ENCODE peak calls at places on chromosomes 1 and 21, in nine cellular contexts. One of them, this sample, is unnamed.

GRCh38 chr1:190809312-190809711 is 331.6 kb upstream of the BRINP3 start:
- DNase-seq in brain microvascular endothelial cell: no peak
- DNase-seq in HFFc6: no peak
- DNase-seq in B cell: no peak
- DNase-seq in GM23338: no peak
- DNase-seq in lower lobe of right lung: no peak
- DNase-seq in HFF-Myc: no peak
- DNase-seq in MM.1S: no peak
- DNase-seq in foreskin keratinocyte: no peak
- DNase-seq in this sample: no peak

GRCh38 chr1:27392096-27392777 is at the start of gene GPR3:
- DNase-seq in brain microvascular endothelial cell: peak
- DNase-seq in HFFc6: peak
- DNase-seq in B cell: peak
- DNase-seq in GM23338: peak
- DNase-seq in lower lobe of right lung: peak
- DNase-seq in HFF-Myc: peak
- DNase-seq in MM.1S: peak
- DNase-seq in foreskin keratinocyte: peak
- DNase-seq in this sample: peak

GRCh38 chr1:153483776-153484175 is 23.3 kb upstream of the S100A7 start:
- DNase-seq in brain microvascular endothelial cell: no peak
- DNase-seq in HFFc6: no peak
- DNase-seq in B cell: no peak
- DNase-seq in GM23338: peak
- DNase-seq in lower lobe of right lung: no peak
- DNase-seq in HFF-Myc: no peak
- DNase-seq in MM.1S: peak
- DNase-seq in foreskin keratinocyte: no peak
- DNase-seq in this sample: no peak

GRCh38 chr1:193325042-193325441 is 138.6 kb upstream of the B3GALT2 start:
- DNase-seq in brain microvascular endothelial cell: no peak
- DNase-seq in HFFc6: peak
- DNase-seq in B cell: no peak
- DNase-seq in GM23338: no peak
- DNase-seq in lower lobe of right lung: no peak
- DNase-seq in HFF-Myc: no peak
- DNase-seq in MM.1S: no peak
- DNase-seq in foreskin keratinocyte: no peak
- DNase-seq in this sample: no peak

GRCh38 chr1:241841661-241842060 is 6.3 kb upstream of the EXO1 start:
- DNase-seq in brain microvascular endothelial cell: no peak
- DNase-seq in HFFc6: no peak
- DNase-seq in B cell: no peak
- DNase-seq in GM23338: no peak
- DNase-seq in lower lobe of right lung: no peak
- DNase-seq in HFF-Myc: no peak
- DNase-seq in MM.1S: no peak
- DNase-seq in foreskin keratinocyte: no peak
- DNase-seq in this sample: no peak

GRCh38 chr1:38923607-38924006 is 18.0 kb downstream of the RHBDL2 start:
- DNase-seq in brain microvascular endothelial cell: no peak
- DNase-seq in HFFc6: no peak
- DNase-seq in B cell: no peak
- DNase-seq in GM23338: no peak
- DNase-seq in lower lobe of right lung: no peak
- DNase-seq in HFF-Myc: no peak
- DNase-seq in MM.1S: no peak
- DNase-seq in foreskin keratinocyte: no peak
- DNase-seq in this sample: no peak

GRCh38 chr1:91818713-91818975 is 67.3 kb downstream of the TGFBR3 start:
- DNase-seq in brain microvascular endothelial cell: no peak
- DNase-seq in HFFc6: no peak
- DNase-seq in B cell: no peak
- DNase-seq in GM23338: no peak
- DNase-seq in lower lobe of right lung: no peak
- DNase-seq in HFF-Myc: no peak
- DNase-seq in MM.1S: peak
- DNase-seq in foreskin keratinocyte: no peak
- DNase-seq in this sample: no peak

GRCh38 chr1:59169703-59170102 is 127.2 kb upstream of the FGGY start:
- DNase-seq in brain microvascular endothelial cell: no peak
- DNase-seq in HFFc6: no peak
- DNase-seq in B cell: no peak
- DNase-seq in GM23338: no peak
- DNase-seq in lower lobe of right lung: no peak
- DNase-seq in HFF-Myc: no peak
- DNase-seq in MM.1S: no peak
- DNase-seq in foreskin keratinocyte: no peak
- DNase-seq in this sample: no peak

GRCh38 chr1:204288061-204288588 is 71.6 kb downstream of the PLEKHA6 start:
- DNase-seq in brain microvascular endothelial cell: no peak
- DNase-seq in HFFc6: peak
- DNase-seq in B cell: no peak
- DNase-seq in GM23338: peak
- DNase-seq in lower lobe of right lung: peak
- DNase-seq in HFF-Myc: no peak
- DNase-seq in MM.1S: no peak
- DNase-seq in foreskin keratinocyte: peak
- DNase-seq in this sample: no peak

GRCh38 chr21:35664683-35665082 is 395.6 kb downstream of the SETD4 start:
- DNase-seq in brain microvascular endothelial cell: no peak
- DNase-seq in HFFc6: no peak
- DNase-seq in B cell: no peak
- DNase-seq in GM23338: no peak
- DNase-seq in lower lobe of right lung: no peak
- DNase-seq in HFF-Myc: no peak
- DNase-seq in MM.1S: no peak
- DNase-seq in foreskin keratinocyte: peak
- DNase-seq in this sample: no peak

GRCh38 chr1:41735587-41736290 is 183.0 kb downstream of the HIVEP3 start:
- DNase-seq in brain microvascular endothelial cell: no peak
- DNase-seq in HFFc6: no peak
- DNase-seq in B cell: no peak
- DNase-seq in GM23338: no peak
- DNase-seq in lower lobe of right lung: no peak
- DNase-seq in HFF-Myc: no peak
- DNase-seq in MM.1S: no peak
- DNase-seq in foreskin keratinocyte: no peak
- DNase-seq in this sample: no peak

GRCh38 chr1:164735315-164736052 is 176.5 kb downstream of the PBX1 start:
- DNase-seq in brain microvascular endothelial cell: peak
- DNase-seq in HFFc6: peak
- DNase-seq in B cell: no peak
- DNase-seq in GM23338: no peak
- DNase-seq in lower lobe of right lung: no peak
- DNase-seq in HFF-Myc: no peak
- DNase-seq in MM.1S: no peak
- DNase-seq in foreskin keratinocyte: no peak
- DNase-seq in this sample: no peak

GRCh38 chr21:46346296-46347202 is 22.6 kb downstream of the PCNT start:
- DNase-seq in brain microvascular endothelial cell: no peak
- DNase-seq in HFFc6: no peak
- DNase-seq in B cell: no peak
- DNase-seq in GM23338: no peak
- DNase-seq in lower lobe of right lung: no peak
- DNase-seq in HFF-Myc: no peak
- DNase-seq in MM.1S: no peak
- DNase-seq in foreskin keratinocyte: no peak
- DNase-seq in this sample: no peak

GRCh38 chr21:37915941-37916794 is at the start of gene KCNJ6:
- DNase-seq in brain microvascular endothelial cell: peak
- DNase-seq in HFFc6: no peak
- DNase-seq in B cell: no peak
- DNase-seq in GM23338: peak
- DNase-seq in lower lobe of right lung: peak
- DNase-seq in HFF-Myc: no peak
- DNase-seq in MM.1S: no peak
- DNase-seq in foreskin keratinocyte: no peak
- DNase-seq in this sample: no peak

GRCh38 chr1:53339736-53340385 is 12.0 kb upstream of the LRP8 start:
- DNase-seq in brain microvascular endothelial cell: no peak
- DNase-seq in HFFc6: no peak
- DNase-seq in B cell: no peak
- DNase-seq in GM23338: no peak
- DNase-seq in lower lobe of right lung: no peak
- DNase-seq in HFF-Myc: no peak
- DNase-seq in MM.1S: no peak
- DNase-seq in foreskin keratinocyte: no peak
- DNase-seq in this sample: no peak

GRCh38 chr21:42850866-42851391 is 28.4 kb downstream of the WDR4 start:
- DNase-seq in brain microvascular endothelial cell: peak
- DNase-seq in HFFc6: no peak
- DNase-seq in B cell: peak
- DNase-seq in GM23338: peak
- DNase-seq in lower lobe of right lung: no peak
- DNase-seq in HFF-Myc: no peak
- DNase-seq in MM.1S: no peak
- DNase-seq in foreskin keratinocyte: no peak
- DNase-seq in this sample: peak

GRCh38 chr1:29607236-29607635 is 370.9 kb downstream of the PTPRU start:
- DNase-seq in brain microvascular endothelial cell: no peak
- DNase-seq in HFFc6: no peak
- DNase-seq in B cell: no peak
- DNase-seq in GM23338: peak
- DNase-seq in lower lobe of right lung: no peak
- DNase-seq in HFF-Myc: no peak
- DNase-seq in MM.1S: no peak
- DNase-seq in foreskin keratinocyte: no peak
- DNase-seq in this sample: no peak

GRCh38 chr1:109620396-109620817 is 770 bp downstream of the AMPD2 start:
- DNase-seq in brain microvascular endothelial cell: peak
- DNase-seq in HFFc6: peak
- DNase-seq in B cell: no peak
- DNase-seq in GM23338: no peak
- DNase-seq in lower lobe of right lung: no peak
- DNase-seq in HFF-Myc: no peak
- DNase-seq in MM.1S: no peak
- DNase-seq in foreskin keratinocyte: no peak
- DNase-seq in this sample: no peak

GRCh38 chr1:103197266-103197665 is 88.9 kb upstream of the COL11A1 start:
- DNase-seq in brain microvascular endothelial cell: peak
- DNase-seq in HFFc6: peak
- DNase-seq in B cell: no peak
- DNase-seq in GM23338: no peak
- DNase-seq in lower lobe of right lung: no peak
- DNase-seq in HFF-Myc: no peak
- DNase-seq in MM.1S: no peak
- DNase-seq in foreskin keratinocyte: peak
- DNase-seq in this sample: no peak

GRCh38 chr1:245260116-245260882 is 105.5 kb downstream of the KIF26B start:
- DNase-seq in brain microvascular endothelial cell: no peak
- DNase-seq in HFFc6: no peak
- DNase-seq in B cell: no peak
- DNase-seq in GM23338: no peak
- DNase-seq in lower lobe of right lung: no peak
- DNase-seq in HFF-Myc: no peak
- DNase-seq in MM.1S: no peak
- DNase-seq in foreskin keratinocyte: no peak
- DNase-seq in this sample: no peak
- TF ChIP-seq CTCF in brain microvascular endothelial cell: no peak
- TF ChIP-seq CTCF in HFFc6: no peak
- TF ChIP-seq CTCF in B cell: no peak
- TF ChIP-seq CTCF in GM23338: no peak
- TF ChIP-seq CTCF in lower lobe of right lung: no peak
- TF ChIP-seq CTCF in HFF-Myc: no peak
- TF ChIP-seq CTCF in MM.1S: no peak
- TF ChIP-seq CTCF in foreskin keratinocyte: no peak
- TF ChIP-seq CTCF in this sample: no peak

GRCh38 chr1:76867342-76868130 is at the start of gene ST6GALNAC5:
- DNase-seq in brain microvascular endothelial cell: no peak
- DNase-seq in HFFc6: no peak
- DNase-seq in B cell: peak
- DNase-seq in GM23338: peak
- DNase-seq in lower lobe of right lung: peak
- DNase-seq in HFF-Myc: no peak
- DNase-seq in MM.1S: no peak
- DNase-seq in foreskin keratinocyte: no peak
- DNase-seq in this sample: peak
- TF ChIP-seq CTCF in brain microvascular endothelial cell: no peak
- TF ChIP-seq CTCF in HFFc6: no peak
- TF ChIP-seq CTCF in B cell: no peak
- TF ChIP-seq CTCF in GM23338: no peak
- TF ChIP-seq CTCF in lower lobe of right lung: no peak
- TF ChIP-seq CTCF in HFF-Myc: no peak
- TF ChIP-seq CTCF in MM.1S: no peak
- TF ChIP-seq CTCF in foreskin keratinocyte: no peak
- TF ChIP-seq CTCF in this sample: no peak

GRCh38 chr1:32377541-32378220 is 15.3 kb downstream of the TSSK3 start:
- DNase-seq in brain microvascular endothelial cell: no peak
- DNase-seq in HFFc6: no peak
- DNase-seq in B cell: no peak
- DNase-seq in GM23338: no peak
- DNase-seq in lower lobe of right lung: no peak
- DNase-seq in HFF-Myc: no peak
- DNase-seq in MM.1S: no peak
- DNase-seq in foreskin keratinocyte: no peak
- DNase-seq in this sample: no peak

GRCh38 chr1:32374193-32374592 is 11.9 kb downstream of the TSSK3 start:
- DNase-seq in brain microvascular endothelial cell: no peak
- DNase-seq in HFFc6: no peak
- DNase-seq in B cell: no peak
- DNase-seq in GM23338: no peak
- DNase-seq in lower lobe of right lung: no peak
- DNase-seq in HFF-Myc: no peak
- DNase-seq in MM.1S: no peak
- DNase-seq in foreskin keratinocyte: no peak
- DNase-seq in this sample: no peak

GRCh38 chr1:32367912-32368635 is 5.7 kb downstream of the TSSK3 start:
- DNase-seq in brain microvascular endothelial cell: no peak
- DNase-seq in HFFc6: no peak
- DNase-seq in B cell: no peak
- DNase-seq in GM23338: no peak
- DNase-seq in lower lobe of right lung: no peak
- DNase-seq in HFF-Myc: no peak
- DNase-seq in MM.1S: no peak
- DNase-seq in foreskin keratinocyte: no peak
- DNase-seq in this sample: no peak

GRCh38 chr1:32376199-32376598 is 13.9 kb downstream of the TSSK3 start:
- DNase-seq in brain microvascular endothelial cell: no peak
- DNase-seq in HFFc6: no peak
- DNase-seq in B cell: no peak
- DNase-seq in GM23338: no peak
- DNase-seq in lower lobe of right lung: no peak
- DNase-seq in HFF-Myc: no peak
- DNase-seq in MM.1S: no peak
- DNase-seq in foreskin keratinocyte: no peak
- DNase-seq in this sample: no peak

GRCh38 chr1:32372149-32372756 is 9.9 kb downstream of the TSSK3 start:
- DNase-seq in brain microvascular endothelial cell: no peak
- DNase-seq in HFFc6: no peak
- DNase-seq in B cell: peak
- DNase-seq in GM23338: no peak
- DNase-seq in lower lobe of right lung: no peak
- DNase-seq in HFF-Myc: no peak
- DNase-seq in MM.1S: no peak
- DNase-seq in foreskin keratinocyte: no peak
- DNase-seq in this sample: peak
- TF ChIP-seq CTCF in brain microvascular endothelial cell: peak
- TF ChIP-seq CTCF in HFFc6: no peak
- TF ChIP-seq CTCF in B cell: no peak
- TF ChIP-seq CTCF in GM23338: no peak
- TF ChIP-seq CTCF in lower lobe of right lung: no peak
- TF ChIP-seq CTCF in HFF-Myc: no peak
- TF ChIP-seq CTCF in MM.1S: no peak
- TF ChIP-seq CTCF in foreskin keratinocyte: no peak
- TF ChIP-seq CTCF in this sample: no peak

GRCh38 chr1:184596950-184597651 is 157.6 kb downstream of the EDEM3 start:
- DNase-seq in brain microvascular endothelial cell: no peak
- DNase-seq in HFFc6: no peak
- DNase-seq in B cell: no peak
- DNase-seq in GM23338: peak
- DNase-seq in lower lobe of right lung: no peak
- DNase-seq in HFF-Myc: no peak
- DNase-seq in MM.1S: no peak
- DNase-seq in foreskin keratinocyte: no peak
- DNase-seq in this sample: no peak
- TF ChIP-seq CTCF in brain microvascular endothelial cell: peak
- TF ChIP-seq CTCF in HFFc6: peak
- TF ChIP-seq CTCF in B cell: no peak
- TF ChIP-seq CTCF in GM23338: peak
- TF ChIP-seq CTCF in lower lobe of right lung: no peak
- TF ChIP-seq CTCF in HFF-Myc: no peak
- TF ChIP-seq CTCF in MM.1S: no peak
- TF ChIP-seq CTCF in foreskin keratinocyte: peak
- TF ChIP-seq CTCF in this sample: no peak